ENCODE peak calls at places on chromosomes 7 and 10, in eight cellular contexts. W, C, X, O, V, N, T and M are unnamed samples.

GRCh38 chr10:85492684-85493083 is 873.9 kb downstream of the GRID1 start:
- DNase-seq in X (no peak), T (no peak), O (peak), V (no peak), N (no peak), W (no peak), C (no peak), M (no peak)

GRCh38 chr10:132133005-132133404 is 53.7 kb upstream of the DPYSL4 start:
- DNase-seq in C (no peak), T (no peak), N (no peak), W (no peak), O (no peak), X (peak), V (peak), M (no peak)

GRCh38 chr7:31939076-31939475 is 131.1 kb downstream of the PDE1C start:
- DNase-seq in C (no peak), N (no peak), W (no peak), V (no peak), X (no peak), T (no peak), O (no peak), M (no peak)

GRCh38 chr7:101862280-101863220 is 45.1 kb downstream of the CUX1 start:
- DNase-seq in X (no peak), N (no peak), T (no peak), O (no peak), W (peak), C (no peak), V (no peak), M (peak)

GRCh38 chr10:118963963-118964362 is 65.6 kb upstream of the NANOS1 start:
- DNase-seq in W (no peak), V (no peak), N (no peak), X (no peak), C (peak), O (no peak), T (no peak), M (no peak)

GRCh38 chr7:33845991-33846509 is 59.3 kb upstream of the BMPER start:
- DNase-seq in O (no peak), N (no peak), C (peak), V (peak), W (peak), X (no peak), T (peak), M (no peak)

GRCh38 chr7:128833148-128833938 is 3.1 kb downstream of the FLNC start:
- DNase-seq in N (no peak), V (no peak), W (peak), O (peak), C (no peak), X (peak), T (no peak), M (peak)

GRCh38 chr10:61438141-61438984 is 14.8 kb downstream of the TMEM26 start:
- DNase-seq in T (no peak), W (peak), O (peak), C (no peak), X (no peak), V (no peak), N (no peak), M (no peak)

GRCh38 chr7:98745722-98746318 is 124.0 kb downstream of the TMEM130 start:
- DNase-seq in C (peak), O (peak), X (peak), V (peak), T (peak), N (peak), W (peak), M (no peak)

GRCh38 chr7:81960026-81960425 is 190.2 kb upstream of the HGF start:
- DNase-seq in C (no peak), V (no peak), X (no peak), O (no peak), W (no peak), T (no peak), N (no peak), M (no peak)

GRCh38 chr7:74525881-74526280 is 72.2 kb downstream of the GTF2IRD1 start:
- DNase-seq in X (no peak), C (no peak), W (no peak), T (peak), V (peak), O (no peak), N (no peak), M (no peak)

GRCh38 chr10:57119690-57120089 is 758.6 kb upstream of the ZWINT start:
- DNase-seq in V (no peak), O (no peak), X (no peak), W (no peak), C (no peak), N (no peak), T (no peak), M (no peak)

GRCh38 chr7:148625342-148625741 is 34.8 kb downstream of the C7orf33 start:
- DNase-seq in N (no peak), W (no peak), O (no peak), X (no peak), T (no peak), V (no peak), C (no peak), M (no peak)

GRCh38 chr7:80302636-80303035 is 168.0 kb downstream of the GNAI1 start:
- DNase-seq in N (no peak), C (no peak), T (no peak), W (peak), V (no peak), O (no peak), X (no peak), M (no peak)

GRCh38 chr7:22860784-22861482 is 38.3 kb upstream of the TOMM7 start:
- DNase-seq in T (no peak), N (no peak), V (no peak), X (no peak), W (no peak), C (no peak), O (peak), M (no peak)

GRCh38 chr7:79452495-79453265 is 787 bp downstream of the MAGI2 start:
- DNase-seq in O (no peak), C (peak), T (no peak), N (no peak), X (peak), W (peak), V (peak), M (peak)

GRCh38 chr10:78716034-78716660 is 352.6 kb upstream of the ZMIZ1 start:
- DNase-seq in T (no peak), V (no peak), W (no peak), N (no peak), O (no peak), C (no peak), X (no peak), M (no peak)

GRCh38 chr10:48454302-48455054 is 148.0 kb downstream of the MAPK8 start:
- DNase-seq in N (no peak), T (peak), W (no peak), V (peak), X (peak), O (no peak), C (no peak), M (peak)

GRCh38 chr10:21526952-21527633 is 1.6 kb upstream of the SKIDA1 start:
- DNase-seq in V (peak), N (peak), C (peak), O (peak), T (peak), W (peak), X (peak), M (peak)

GRCh38 chr7:73659983-73660382 is 7.6 kb upstream of the VPS37D start:
- DNase-seq in T (no peak), C (no peak), X (no peak), O (no peak), V (no peak), W (no peak), N (no peak), M (no peak)

GRCh38 chr10:104034401-104035053 is 51.2 kb downstream of the COL17A1 start:
- DNase-seq in C (no peak), W (no peak), V (no peak), N (no peak), O (no peak), X (no peak), T (no peak), M (no peak)

GRCh38 chr7:157391036-157391710 is 54.4 kb downstream of the DNAJB6 start:
- DNase-seq in O (no peak), T (no peak), W (no peak), C (no peak), V (no peak), X (no peak), N (no peak), M (no peak)
- TF ChIP-seq POLR2A in O (no peak), T (no peak), W (no peak), C (no peak), V (no peak), X (no peak), N (no peak), M (no peak)

DNA sequence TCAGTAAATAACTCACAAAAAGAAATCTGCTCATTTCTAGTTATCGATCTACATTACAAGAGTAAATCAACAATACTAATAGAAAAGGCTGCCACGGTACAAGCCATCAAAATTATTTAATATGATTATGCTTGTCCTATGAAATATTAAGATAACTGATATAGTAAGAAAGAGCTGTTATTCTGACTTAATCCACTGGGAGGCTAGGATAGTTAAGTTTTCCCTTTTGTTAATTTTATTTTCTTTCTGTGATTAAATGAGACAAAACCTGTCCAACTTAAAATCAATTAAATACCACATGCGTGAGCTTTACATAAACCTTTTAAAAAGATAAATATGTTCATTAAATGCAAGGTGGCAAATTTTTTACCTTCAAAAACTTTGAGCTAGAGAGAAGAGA is 114.8 kb downstream of the LMBR1 start:
- DNase-seq in T (no peak), C (no peak), X (no peak), V (no peak), W (no peak), N (no peak), O (no peak), M (no peak)
- TF ChIP-seq CTCF in T (no peak), C (peak), X (no peak), V (no peak), W (peak), N (peak), O (no peak), M (no peak)

GRCh38 chr10:111546216-111546615 is 469.4 kb downstream of the ADRA2A start:
- DNase-seq in X (no peak), O (no peak), V (no peak), T (no peak), W (no peak), N (no peak), C (no peak), M (no peak)

GRCh38 chr10:111551001-111551400 is 474.2 kb downstream of the ADRA2A start:
- DNase-seq in V (no peak), T (no peak), N (no peak), W (no peak), X (no peak), C (no peak), O (no peak), M (no peak)

DNA sequence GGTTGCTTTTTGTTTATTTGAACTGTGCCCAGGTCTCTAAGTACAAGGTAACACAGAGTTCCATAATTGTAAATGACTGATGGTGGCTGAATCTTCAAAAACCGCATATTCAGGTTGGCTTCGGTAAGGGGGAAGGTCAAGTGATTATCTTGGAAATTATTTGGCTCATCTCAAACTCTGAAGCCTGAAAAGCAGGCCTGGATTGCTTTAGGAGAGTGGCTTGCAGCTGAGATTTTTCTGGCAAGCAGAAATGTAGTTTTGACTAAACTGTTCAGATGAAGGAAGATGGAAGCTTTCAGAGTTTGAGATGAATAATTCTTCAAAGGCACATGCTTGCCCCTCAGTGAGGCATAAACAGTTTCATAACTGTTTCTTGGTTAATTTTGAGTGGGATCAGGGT is 469.0 kb downstream of the ADRA2A start:
- DNase-seq in T (no peak), X (no peak), W (no peak), V (no peak), N (no peak), O (no peak), C (no peak), M (no peak)
- TF ChIP-seq POLR2A in T (no peak), X (no peak), W (no peak), V (no peak), N (no peak), O (no peak), C (no peak), M (no peak)

GRCh38 chr7:2471396-2471795 is 4.8 kb downstream of the GRIFIN start:
- DNase-seq in C (no peak), N (no peak), X (no peak), V (no peak), T (no peak), W (peak), O (peak), M (peak)

GRCh38 chr7:2471022-2471329 is 5.2 kb downstream of the GRIFIN start:
- DNase-seq in T (no peak), X (no peak), O (peak), C (no peak), V (no peak), W (peak), N (no peak), M (no peak)

GRCh38 chr7:2473496-2474180 is 2.6 kb downstream of the GRIFIN start:
- DNase-seq in W (no peak), V (no peak), T (no peak), N (no peak), O (peak), C (no peak), X (no peak), M (no peak)

GRCh38 chr7:2474224-2474623 is 2.0 kb downstream of the GRIFIN start:
- DNase-seq in O (peak), V (no peak), T (no peak), C (no peak), X (no peak), N (no peak), W (no peak), M (no peak)

DNA sequence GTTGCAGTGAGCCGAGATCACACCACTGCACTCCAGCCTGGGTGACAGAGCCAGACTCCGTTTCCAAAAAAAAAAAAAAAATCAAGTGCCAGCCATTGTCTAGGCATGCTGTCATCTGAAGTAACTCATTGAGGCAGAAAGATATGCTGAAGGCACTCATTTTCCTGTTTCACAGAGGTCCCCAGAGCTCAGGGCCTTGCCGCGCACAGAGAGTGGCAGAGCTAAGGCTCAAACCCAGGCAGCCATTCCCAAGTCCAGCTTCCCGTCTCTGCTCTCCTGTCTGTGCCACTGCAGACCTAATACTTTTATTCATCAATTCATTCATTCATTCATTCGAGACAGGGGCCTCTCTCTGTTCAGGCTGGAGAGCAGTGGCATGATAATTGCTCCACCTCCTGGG is 3.5 kb downstream of the GRIFIN start:
- DNase-seq in X (no peak), O (no peak), T (no peak), W (no peak), C (no peak), V (no peak), N (no peak), M (no peak)
- TF ChIP-seq CTCF in X (no peak), O (no peak), T (no peak), W (no peak), C (no peak), V (no peak), N (no peak), M (no peak)

GRCh38 chr10:43393606-43394360 is 15.2 kb downstream of the HNRNPF start:
- DNase-seq in X (peak), T (no peak), N (no peak), V (no peak), W (no peak), O (peak), C (no peak), M (peak)

GRCh38 chr10:43394868-43395267 is 14.1 kb downstream of the HNRNPF start:
- DNase-seq in C (no peak), T (no peak), W (no peak), V (no peak), N (no peak), X (peak), O (no peak), M (peak)

GRCh38 chr10:43395571-43396060 is 13.4 kb downstream of the HNRNPF start:
- DNase-seq in O (no peak), T (no peak), C (no peak), V (peak), W (peak), X (peak), N (peak), M (peak)

GRCh38 chr10:43396928-43397624 is 11.9 kb downstream of the HNRNPF start:
- DNase-seq in W (peak), X (peak), T (peak), V (peak), C (peak), N (peak), O (peak), M (peak)

GRCh38 chr10:43396061-43396927 is 12.7 kb downstream of the HNRNPF start:
- DNase-seq in V (peak), N (peak), C (peak), W (peak), O (peak), T (peak), X (peak), M (peak)
- TF ChIP-seq POLR2A in V (peak), N (peak), C (peak), W (peak), O (peak), T (no peak), X (no peak), M (no peak)

GRCh38 chr10:83371696-83372490 is 767.4 kb upstream of the GHITM start:
- DNase-seq in C (no peak), O (no peak), W (no peak), V (no peak), X (no peak), N (no peak), T (no peak), M (no peak)

GRCh38 chr10:83372646-83373045 is 766.7 kb upstream of the GHITM start:
- DNase-seq in N (no peak), X (no peak), T (no peak), V (no peak), O (no peak), W (peak), C (no peak), M (no peak)

GRCh38 chr10:83374741-83375140 is 764.6 kb upstream of the GHITM start:
- DNase-seq in N (no peak), T (no peak), C (no peak), O (no peak), W (no peak), V (no peak), X (no peak), M (no peak)

GRCh38 chr10:83375274-83375673 is 764.0 kb upstream of the GHITM start:
- DNase-seq in N (no peak), W (no peak), C (no peak), T (no peak), O (no peak), V (no peak), X (no peak), M (no peak)

DNA sequence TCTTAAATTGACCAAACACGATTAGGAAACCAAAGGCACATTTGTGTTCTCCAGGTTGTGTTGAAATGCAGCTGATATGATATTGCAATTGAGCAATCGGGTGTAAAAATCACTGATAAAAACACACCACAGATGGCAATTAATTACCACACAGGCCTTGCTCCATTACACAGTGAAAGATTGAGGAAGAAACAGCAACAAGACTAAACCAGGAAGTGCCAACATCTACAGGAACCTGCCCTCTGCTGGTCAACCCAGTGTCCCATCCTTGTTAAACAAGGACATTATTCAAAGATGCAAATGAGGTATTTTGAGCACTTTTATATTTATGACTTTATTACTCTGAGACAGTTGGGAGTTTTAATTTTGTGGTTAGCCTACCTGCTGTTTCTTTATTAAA is 765.6 kb upstream of the GHITM start:
- DNase-seq in W (no peak), V (no peak), X (no peak), N (no peak), T (no peak), C (no peak), O (peak), M (no peak)
- TF ChIP-seq CTCF in W (peak), V (no peak), X (no peak), N (no peak), T (no peak), C (peak), O (peak), M (no peak)